ENCODE peak calls at places on chromosomes 5 and 9, in five cellular contexts. M, F, S, T and X are unnamed samples.

GRCh38 chr9:93955356-93956182 is 414 bp upstream of the BARX1 start:
- DNase-seq in M (no peak), F (peak), S (no peak), T (no peak), X (peak)

GRCh38 chr5:124439609-124440008 is 306.8 kb downstream of the ZNF608 start:
- DNase-seq in M (no peak), F (no peak), S (no peak), T (no peak), X (no peak)

GRCh38 chr9:83714316-83714715 is 6.6 kb upstream of the UBQLN1 start:
- DNase-seq in M (no peak), F (no peak), S (no peak), T (no peak), X (peak)

GRCh38 chr9:110444911-110445310 is 107.2 kb upstream of the TXNDC8 start:
- DNase-seq in M (no peak), F (no peak), S (no peak), T (no peak), X (peak)

GRCh38 chr9:89870207-89870606 is 265.4 kb downstream of the GADD45G start:
- DNase-seq in M (no peak), F (no peak), S (no peak), T (no peak), X (no peak)

GRCh38 chr9:109277451-109277850 is 43.4 kb downstream of the EPB41L4B start:
- DNase-seq in M (no peak), F (no peak), S (no peak), T (no peak), X (no peak)

GRCh38 chr5:171709930-171710329 is 75.7 kb upstream of the SMIM23 start:
- DNase-seq in M (no peak), F (no peak), S (no peak), T (no peak), X (no peak)

GRCh38 chr5:43154424-43154823 is 33.7 kb downstream of the ZNF131 start:
- DNase-seq in M (no peak), F (no peak), S (no peak), T (no peak), X (no peak)

GRCh38 chr9:113355197-113355596 is 5.9 kb downstream of the BSPRY start:
- DNase-seq in M (peak), F (no peak), S (no peak), T (no peak), X (no peak)

GRCh38 chr9:76330034-76330433 is 64.2 kb downstream of the RFK start:
- DNase-seq in M (no peak), F (no peak), S (no peak), T (no peak), X (no peak)

GRCh38 chr5:142821733-142822487 is 51.7 kb downstream of the ARHGAP26 start:
- DNase-seq in M (peak), F (no peak), S (no peak), T (no peak), X (peak)

GRCh38 chr9:93684161-93684765 is 107.9 kb downstream of the PHF2 start:
- DNase-seq in M (no peak), F (no peak), S (no peak), T (no peak), X (no peak)

GRCh38 chr5:149712439-149713147 is 17.5 kb upstream of the PPARGC1B start:
- DNase-seq in M (no peak), F (no peak), S (no peak), T (no peak), X (no peak)

GRCh38 chr9:108876425-108876824 is 14.4 kb downstream of the ACTL7A start:
- DNase-seq in M (no peak), F (no peak), S (no peak), T (no peak), X (no peak)

GRCh38 chr9:126696091-126696763 is 82.5 kb downstream of the LMX1B start:
- DNase-seq in M (no peak), F (peak), S (no peak), T (no peak), X (no peak)

GRCh38 chr5:2848634-2849033 is 97.2 kb upstream of the IRX2 start:
- DNase-seq in M (no peak), F (no peak), S (no peak), T (no peak), X (no peak)

GRCh38 chr9:127291379-127291778 is 26.8 kb downstream of the GARNL3 start:
- DNase-seq in M (no peak), F (no peak), S (no peak), T (no peak), X (no peak)

GRCh38 chr5:179227578-179228311 is 117.5 kb downstream of the ADAMTS2 start:
- DNase-seq in M (no peak), F (peak), S (no peak), T (no peak), X (no peak)

GRCh38 chr9:9970514-9970913 is 642.3 kb downstream of the PTPRD start:
- DNase-seq in M (no peak), F (no peak), S (no peak), T (no peak), X (no peak)

GRCh38 chr9:72382405-72382804 is 17.4 kb upstream of the ZFAND5 start:
- DNase-seq in M (no peak), F (no peak), S (no peak), T (no peak), X (no peak)

DNA sequence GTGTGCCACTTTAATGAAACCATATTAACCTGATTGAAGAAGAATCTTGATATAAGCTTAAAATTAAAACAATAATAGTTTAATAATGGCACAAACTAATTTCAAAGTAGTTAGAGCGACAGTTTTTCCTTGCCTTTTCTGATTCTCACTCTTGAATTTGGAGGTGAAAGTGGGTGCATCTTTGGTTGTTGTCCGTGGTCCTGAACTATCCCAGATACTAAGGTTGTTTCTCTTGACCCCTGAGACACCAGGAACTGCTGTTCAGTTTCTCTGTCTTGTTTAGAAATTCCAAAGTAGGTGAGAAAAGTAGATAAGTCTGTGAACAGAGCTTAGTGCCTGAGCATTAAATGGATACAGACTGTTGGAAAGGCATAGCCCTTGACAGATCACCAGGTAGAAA is 274.7 kb downstream of the FBXL7 start:
- DNase-seq in M (no peak), F (no peak), S (no peak), T (no peak), X (no peak)
- TF ChIP-seq GABPA in M (no peak), F (no peak), S (no peak), T (no peak), X (no peak)

GRCh38 chr5:82591021-82591515 is 312.9 kb upstream of the RPS23 start:
- DNase-seq in M (no peak), F (no peak), S (no peak), T (no peak), X (no peak)

GRCh38 chr5:82593481-82593880 is 315.3 kb upstream of the RPS23 start:
- DNase-seq in M (no peak), F (no peak), S (no peak), T (no peak), X (no peak)

GRCh38 chr5:82586176-82586575 is 308.0 kb upstream of the RPS23 start:
- DNase-seq in M (no peak), F (no peak), S (no peak), T (no peak), X (no peak)

GRCh38 chr5:82586597-82586996 is 308.4 kb upstream of the RPS23 start:
- DNase-seq in M (no peak), F (no peak), S (no peak), T (no peak), X (no peak)

DNA sequence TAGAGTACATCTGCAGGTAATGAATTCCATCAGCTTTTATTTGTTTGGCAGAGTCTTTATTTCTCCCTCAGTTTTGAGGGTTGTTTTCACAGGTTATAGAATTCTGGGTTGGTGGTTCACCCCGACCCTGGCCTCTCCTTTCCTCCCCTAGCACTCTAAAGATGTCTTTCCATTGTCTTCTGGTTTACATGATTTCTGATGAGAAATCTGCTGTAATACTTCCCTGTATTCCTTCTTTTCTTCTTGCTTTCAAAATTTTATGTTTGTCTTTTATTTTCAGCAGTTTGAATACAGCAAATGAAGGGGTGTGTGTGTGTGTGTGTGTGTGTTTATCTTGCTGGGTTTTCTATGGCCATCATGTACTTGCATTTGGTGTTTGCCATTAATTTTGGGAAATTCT is 312.0 kb upstream of the RPS23 start:
- DNase-seq in M (no peak), F (no peak), S (no peak), T (no peak), X (no peak)
- H3K27ac ChIP-seq in M (no peak), F (no peak), S (no peak), T (no peak), X (no peak)

GRCh38 chr9:125396799-125397198 is 135.2 kb downstream of the GAPVD1 start:
- DNase-seq in M (no peak), F (no peak), S (no peak), T (no peak), X (no peak)

GRCh38 chr9:125398243-125398642 is 136.6 kb downstream of the GAPVD1 start:
- DNase-seq in M (no peak), F (no peak), S (no peak), T (no peak), X (no peak)

GRCh38 chr9:125399666-125400065 is 138.0 kb downstream of the GAPVD1 start:
- DNase-seq in M (no peak), F (no peak), S (no peak), T (no peak), X (no peak)

GRCh38 chr9:125399165-125399564 is 137.5 kb downstream of the GAPVD1 start:
- DNase-seq in M (peak), F (peak), S (no peak), T (no peak), X (no peak)

DNA sequence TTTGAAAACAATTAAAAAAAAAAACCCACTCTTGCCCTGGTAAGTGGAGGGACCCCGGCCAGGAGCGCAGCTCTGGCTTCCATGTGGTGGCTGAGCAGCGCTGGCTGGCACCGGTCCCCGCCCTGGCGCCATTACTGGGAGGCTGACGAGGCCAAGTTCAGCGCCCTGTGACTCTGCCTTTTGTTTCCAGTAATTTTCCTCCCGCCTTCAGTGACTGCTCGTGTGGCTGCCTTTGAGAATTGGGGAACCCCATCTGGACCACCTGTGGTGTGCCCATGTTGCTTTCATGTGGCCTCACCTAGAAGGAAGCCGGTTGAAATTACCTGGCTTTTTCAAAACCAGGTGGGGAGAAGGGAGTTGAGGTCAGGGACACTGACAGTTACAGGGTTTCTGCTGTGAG is 136.1 kb downstream of the GAPVD1 start:
- DNase-seq in M (no peak), F (no peak), S (no peak), T (no peak), X (no peak)
- TF ChIP-seq GABPA in M (no peak), F (no peak), S (no peak), T (no peak), X (no peak)

GRCh38 chr5:98847054-98847453 is 73.6 kb downstream of the RGMB start:
- DNase-seq in M (no peak), F (no peak), S (no peak), T (no peak), X (no peak)
- H3K27ac ChIP-seq in M (no peak), F (no peak), S (no peak), T (no peak), X (no peak)